ENCODE peak calls at places on chromosomes 7 and 10, in four cellular contexts. X, S, E and T are unnamed samples.

GRCh38 chr7:123639646-123640045 is 16.0 kb upstream of the LMOD2 start:
- DNase-seq in X (no peak), S (no peak), E (no peak), T (no peak)

GRCh38 chr7:4200546-4201094 is 481.5 kb upstream of the FOXK1 start:
- DNase-seq in X (no peak), S (no peak), E (no peak), T (no peak)

GRCh38 chr7:158549176-158549833 is 38.3 kb downstream of the PTPRN2 start:
- DNase-seq in X (no peak), S (no peak), E (no peak), T (peak)

GRCh38 chr7:84339306-84339705 is 144.7 kb upstream of the SEMA3A start:
- DNase-seq in X (no peak), S (no peak), E (no peak), T (no peak)

GRCh38 chr7:87875151-87876039 is 765 bp downstream of the SLC25A40 start:
- DNase-seq in X (peak), S (peak), E (no peak), T (peak)

GRCh38 chr7:152132812-152133211 is 107.3 kb downstream of the GALNT11 start:
- DNase-seq in X (no peak), S (no peak), E (no peak), T (peak)

GRCh38 chr7:114842551-114843065 is 79.3 kb upstream of the MDFIC start:
- DNase-seq in X (no peak), S (no peak), E (no peak), T (no peak)

GRCh38 chr10:74753295-74754211 is 72.8 kb upstream of the KAT6B start:
- DNase-seq in X (no peak), S (no peak), E (no peak), T (peak)

GRCh38 chr7:13742126-13742525 is 247.3 kb downstream of the ETV1 start:
- DNase-seq in X (no peak), S (no peak), E (no peak), T (no peak)

GRCh38 chr7:50069613-50070012 is 23.4 kb downstream of the ZPBP start:
- DNase-seq in X (no peak), S (no peak), E (no peak), T (no peak)

GRCh38 chr10:20048161-20048560 is 231.9 kb downstream of the PLXDC2 start:
- DNase-seq in X (no peak), S (no peak), E (no peak), T (no peak)

GRCh38 chr7:150451097-150451793 is 815 bp downstream of the GIMAP8 start:
- DNase-seq in X (peak), S (peak), E (no peak), T (peak)

GRCh38 chr10:110226926-110227641 is 19.7 kb downstream of the MXI1 start:
- DNase-seq in X (peak), S (peak), E (peak), T (peak)

GRCh38 chr10:103929396-103929921 is 11.5 kb upstream of the STN1 start:
- DNase-seq in X (no peak), S (no peak), E (no peak), T (no peak)

GRCh38 chr7:96388166-96388565 is 66.3 kb upstream of the SLC25A13 start:
- DNase-seq in X (no peak), S (no peak), E (no peak), T (no peak)

GRCh38 chr7:14407246-14408015 is 418.0 kb upstream of the ETV1 start:
- DNase-seq in X (no peak), S (no peak), E (no peak), T (no peak)

GRCh38 chr7:142359694-142360279 is 101.9 kb upstream of the PRSS58 start:
- DNase-seq in X (no peak), S (no peak), E (no peak), T (no peak)

GRCh38 chr7:20542594-20542993 is 72.9 kb upstream of the ABCB5 start:
- DNase-seq in X (no peak), S (no peak), E (no peak), T (peak)

GRCh38 chr7:36473454-36474282 is 84.0 kb downstream of the ANLN start:
- DNase-seq in X (no peak), S (no peak), E (peak), T (peak)

GRCh38 chr10:113062977-113063967 is 113.2 kb downstream of the TCF7L2 start:
- DNase-seq in X (no peak), S (no peak), E (no peak), T (no peak)

GRCh38 chr7:13829914-13830603 is 159.4 kb downstream of the ETV1 start:
- DNase-seq in X (no peak), S (no peak), E (no peak), T (no peak)

GRCh38 chr7:108592633-108593277 is 23.1 kb downstream of the DNAJB9 start:
- DNase-seq in X (no peak), S (no peak), E (no peak), T (no peak)

GRCh38 chr10:80144302-80145131 is 12.0 kb downstream of the PLAC9 start:
- DNase-seq in X (no peak), S (no peak), E (peak), T (no peak)
- TF ChIP-seq POLR2A in X (no peak), S (no peak), E (no peak), T (no peak)

DNA sequence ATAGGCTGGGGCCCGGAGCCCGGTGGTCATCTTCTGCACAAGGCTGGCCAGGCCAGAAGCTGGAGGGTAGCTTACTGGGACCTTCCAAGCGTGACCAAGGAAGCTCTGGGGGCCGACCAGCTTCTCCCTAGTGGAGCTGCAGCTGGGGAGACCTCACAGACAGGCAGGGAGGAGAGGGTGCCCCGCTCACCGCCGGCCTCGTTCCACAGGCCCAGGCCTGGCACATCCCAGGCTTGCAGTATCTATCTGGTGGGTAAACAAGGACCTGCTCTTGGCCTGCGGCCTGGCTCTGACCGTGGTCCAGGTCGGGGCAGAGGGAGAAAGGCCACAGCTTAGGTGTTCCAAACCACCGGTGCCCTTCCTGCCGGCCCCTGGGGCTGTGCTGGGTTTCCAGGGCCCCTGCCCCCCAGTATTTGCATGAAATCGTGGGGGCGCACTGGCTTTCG is 1.6 kb upstream of the ELFN1 start:
- DNase-seq in X (no peak), S (no peak), E (peak), T (no peak)
- TF ChIP-seq POLR2A in X (no peak), S (no peak), E (no peak), T (no peak)

GRCh38 chr7:39950473-39951155 is 558 bp downstream of the CDK13 start:
- DNase-seq in X (peak), S (peak), E (no peak), T (peak)

GRCh38 chr7:39948932-39949928 is 826 bp upstream of the CDK13 start:
- DNase-seq in X (peak), S (peak), E (peak), T (peak)

GRCh38 chr7:39951156-39951942 is 1.3 kb downstream of the CDK13 start:
- DNase-seq in X (peak), S (peak), E (peak), T (peak)

GRCh38 chr7:39948375-39948774 is 1.7 kb upstream of the CDK13 start:
- DNase-seq in X (no peak), S (no peak), E (no peak), T (peak)

GRCh38 chr7:39949980-39950472 is at the start of gene CDK13:
- DNase-seq in X (peak), S (peak), E (peak), T (peak)
- TF ChIP-seq POLR2A in X (peak), S (no peak), E (peak), T (no peak)

GRCh38 chr7:116952640-116953371 is 495 bp upstream of the ST7 start:
- DNase-seq in X (no peak), S (peak), E (peak), T (peak)

GRCh38 chr7:116954443-116954838 is 1.1 kb downstream of the ST7 start:
- DNase-seq in X (no peak), S (no peak), E (no peak), T (no peak)

GRCh38 chr7:116953372-116953726 is at the start of gene ST7:
- DNase-seq in X (peak), S (peak), E (peak), T (peak)

GRCh38 chr7:116955340-116955739 is 2.0 kb downstream of the ST7 start:
- DNase-seq in X (no peak), S (no peak), E (no peak), T (no peak)

GRCh38 chr7:116953727-116954442 is 584 bp downstream of the ST7 start:
- DNase-seq in X (peak), S (peak), E (peak), T (peak)
- TF ChIP-seq POLR2A in X (peak), S (peak), E (no peak), T (no peak)

GRCh38 chr10:10794056-10794455 is 223.6 kb upstream of the CELF2 start:
- DNase-seq in X (no peak), S (no peak), E (no peak), T (no peak)

GRCh38 chr10:10796774-10797415 is 220.8 kb upstream of the CELF2 start:
- DNase-seq in X (no peak), S (no peak), E (no peak), T (no peak)

GRCh38 chr10:10792681-10793080 is 225.0 kb upstream of the CELF2 start:
- DNase-seq in X (no peak), S (no peak), E (no peak), T (no peak)

GRCh38 chr10:10796061-10796773 is 221.5 kb upstream of the CELF2 start:
- DNase-seq in X (no peak), S (no peak), E (no peak), T (no peak)

GRCh38 chr10:10794776-10795175 is 222.9 kb upstream of the CELF2 start:
- DNase-seq in X (no peak), S (no peak), E (no peak), T (no peak)
- TF ChIP-seq POLR2A in X (no peak), S (no peak), E (no peak), T (no peak)

DNA sequence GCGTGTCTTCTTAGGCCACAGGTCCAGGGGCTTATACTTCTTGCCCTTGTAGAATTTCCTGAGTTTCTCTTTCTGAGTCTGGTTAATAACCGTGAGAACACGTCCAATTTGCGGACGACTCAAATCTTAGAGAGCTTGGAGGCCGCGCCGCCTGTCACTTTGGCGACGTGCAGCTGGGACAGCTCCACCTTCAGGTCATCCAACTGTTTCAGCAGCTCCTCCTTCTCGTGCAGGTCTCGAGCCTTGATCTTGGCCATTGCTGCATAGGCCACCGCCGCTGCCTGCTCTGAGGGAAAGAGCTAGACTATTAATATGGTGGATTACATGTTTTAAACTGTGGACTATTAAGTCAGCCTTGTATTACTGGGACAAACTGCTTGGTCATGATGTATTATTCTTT is 26.9 kb downstream of the EVX1 start:
- DNase-seq in X (no peak), S (no peak), E (no peak), T (no peak)
- TF ChIP-seq POLR2A in X (no peak), S (no peak), E (no peak), T (no peak)

GRCh38 chr7:135291809-135292253 is 58.2 kb downstream of the STRA8 start:
- DNase-seq in X (no peak), S (no peak), E (peak), T (no peak)
- TF ChIP-seq POLR2A in X (no peak), S (no peak), E (no peak), T (no peak)

DNA sequence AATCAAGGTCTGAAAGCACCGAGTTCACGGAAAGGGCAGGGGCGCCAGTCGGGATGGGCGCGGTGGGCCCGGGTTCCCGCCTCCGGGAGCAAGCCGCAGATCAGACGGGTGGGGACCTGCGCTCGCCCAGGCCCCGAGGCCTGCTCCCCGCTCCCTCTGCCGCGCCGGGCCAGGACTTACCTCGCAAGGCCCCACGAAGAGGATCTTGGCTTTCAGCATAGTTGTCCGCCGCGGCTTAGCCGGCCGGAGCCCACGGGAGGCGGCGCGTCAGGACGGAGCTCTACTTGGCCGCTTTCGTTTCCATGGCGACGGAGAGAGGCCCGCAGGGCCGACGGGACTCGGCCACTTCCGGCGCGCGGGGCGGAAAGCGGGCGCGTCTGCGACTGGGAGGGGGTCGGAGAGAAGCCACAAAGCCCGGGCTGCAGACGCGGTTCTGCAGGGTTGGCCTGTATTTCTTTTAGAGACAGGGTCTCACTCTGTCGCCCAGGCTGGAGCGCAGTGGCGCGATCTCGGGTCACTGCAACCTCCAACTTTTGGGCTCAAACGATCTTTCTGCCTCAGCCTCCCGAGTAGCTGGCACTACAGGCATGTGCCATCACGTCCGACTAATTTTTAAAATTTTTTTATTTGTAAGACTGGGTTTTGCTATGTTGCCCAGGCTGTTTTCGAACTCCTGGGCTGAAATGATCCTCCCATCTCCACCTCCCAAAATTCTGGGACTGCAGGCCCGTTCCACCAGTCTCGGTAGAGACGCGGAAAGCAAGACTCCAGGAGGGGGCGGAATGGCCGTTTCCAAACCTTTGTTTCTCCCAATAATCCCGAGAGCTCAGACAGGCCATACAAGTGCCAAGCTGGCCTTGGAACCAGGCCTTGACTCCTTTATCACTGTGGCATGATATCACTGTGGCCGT is at the start of gene IFT22:
- DNase-seq in X (peak), S (peak), E (peak), T (peak)
- TF ChIP-seq POLR2A in X (peak), S (peak), E (peak), T (no peak)